ENCODE peak calls at places on chromosome 3, in eight cellular contexts. E is esophagus squamous epithelium, P is lower lobe of right lung, Q is heart right ventricle, J is sigmoid colon, G is tibial artery, K is breast epithelium, B is body of pancreas. N is an unnamed sample.

GRCh38 chr3:377158-377561 is 180.6 kb downstream of the CHL1 start:
- DNase-seq in E (no peak), P (no peak), Q (no peak), J (no peak), G (no peak), K (no peak), B (no peak), N (no peak)

GRCh38 chr3:31710123-31710841 is 177.6 kb downstream of the STT3B start:
- DNase-seq in E (no peak), P (no peak), Q (no peak), J (no peak), G (no peak), K (no peak), B (peak; percentile 31), N (no peak)

GRCh38 chr3:69086133-69086722 is 1.5 kb downstream of the ARL6IP5 start:
- DNase-seq in E (peak; percentile 11), P (peak; percentile 88), Q (peak; percentile 86), J (peak; percentile 97), G (peak; percentile 96), K (peak; percentile 92), B (peak; percentile 94), N (peak; percentile 39)

GRCh38 chr3:145696011-145696410 is 465.0 kb downstream of the PLOD2 start:
- DNase-seq in E (no peak), P (no peak), Q (no peak), J (no peak), G (no peak), K (no peak), B (no peak), N (no peak)

GRCh38 chr3:61638721-61639120 is 77.3 kb downstream of the PTPRG start:
- DNase-seq in E (no peak), P (no peak), Q (no peak), J (no peak), G (no peak), K (no peak), B (no peak), N (no peak)

GRCh38 chr3:141414800-141415462 is 46.6 kb downstream of the ZBTB38 start:
- DNase-seq in E (no peak), P (no peak), Q (no peak), J (no peak), G (no peak), K (no peak), B (no peak), N (no peak)

GRCh38 chr3:99376926-99377325 is 261.5 kb upstream of the COL8A1 start:
- DNase-seq in E (no peak), P (no peak), Q (no peak), J (no peak), G (no peak), K (no peak), B (no peak), N (no peak)

GRCh38 chr3:69738291-69738690 is 973 bp upstream of the MITF start:
- DNase-seq in E (no peak), P (no peak), Q (no peak), J (no peak), G (no peak), K (no peak), B (no peak), N (no peak)

GRCh38 chr3:126111566-126112475 is 27.9 kb upstream of the SLC41A3 start:
- DNase-seq in E (no peak), P (no peak), Q (no peak), J (peak; percentile 46), G (peak; percentile 10), K (peak; percentile 42), B (no peak), N (no peak)

GRCh38 chr3:82054849-82055248 is 293.4 kb upstream of the GBE1 start:
- DNase-seq in E (no peak), P (no peak), Q (no peak), J (no peak), G (no peak), K (no peak), B (no peak), N (no peak)

GRCh38 chr3:157093096-157093495 is 66.9 kb downstream of the CCNL1 start:
- DNase-seq in E (no peak), P (no peak), Q (no peak), J (no peak), G (no peak), K (no peak), B (no peak), N (no peak)

GRCh38 chr3:124768812-124769211 is 38.6 kb downstream of the UMPS start:
- DNase-seq in E (no peak), P (no peak), Q (no peak), J (no peak), G (peak; percentile 12), K (no peak), B (peak; percentile 22), N (peak; percentile 63)

GRCh38 chr3:154684021-154684420 is 254.0 kb upstream of the GPR149 start:
- DNase-seq in E (no peak), P (no peak), Q (no peak), J (no peak), G (no peak), K (no peak), B (no peak), N (peak; percentile 21)

GRCh38 chr3:41418961-41419691 is 219.8 kb downstream of the CTNNB1 start:
- DNase-seq in E (no peak), P (no peak), Q (no peak), J (no peak), G (no peak), K (no peak), B (no peak), N (no peak)

GRCh38 chr3:170368921-170369320 is 11.4 kb downstream of the SKIL start:
- DNase-seq in E (no peak), P (no peak), Q (no peak), J (no peak), G (no peak), K (no peak), B (no peak), N (no peak)

GRCh38 chr3:41352526-41352925 is 153.2 kb downstream of the CTNNB1 start:
- DNase-seq in E (no peak), P (no peak), Q (no peak), J (no peak), G (no peak), K (no peak), B (peak; percentile 12), N (no peak)

GRCh38 chr3:24670871-24671270 is 176.2 kb upstream of the THRB start:
- DNase-seq in E (no peak), P (no peak), Q (no peak), J (no peak), G (no peak), K (no peak), B (no peak), N (no peak)

GRCh38 chr3:140384028-140384771 is 293.7 kb upstream of the TRIM42 start:
- DNase-seq in E (no peak), P (no peak), Q (no peak), J (no peak), G (no peak), K (no peak), B (peak; percentile 20), N (no peak)

GRCh38 chr3:110814170-110815007 is 257.2 kb upstream of the NECTIN3 start:
- DNase-seq in E (no peak), P (no peak), Q (no peak), J (no peak), G (no peak), K (no peak), B (no peak), N (no peak)

GRCh38 chr3:153706706-153707105 is 414.5 kb upstream of the ARHGEF26 start:
- DNase-seq in E (no peak), P (no peak), Q (no peak), J (no peak), G (no peak), K (no peak), B (no peak), N (no peak)

DNA sequence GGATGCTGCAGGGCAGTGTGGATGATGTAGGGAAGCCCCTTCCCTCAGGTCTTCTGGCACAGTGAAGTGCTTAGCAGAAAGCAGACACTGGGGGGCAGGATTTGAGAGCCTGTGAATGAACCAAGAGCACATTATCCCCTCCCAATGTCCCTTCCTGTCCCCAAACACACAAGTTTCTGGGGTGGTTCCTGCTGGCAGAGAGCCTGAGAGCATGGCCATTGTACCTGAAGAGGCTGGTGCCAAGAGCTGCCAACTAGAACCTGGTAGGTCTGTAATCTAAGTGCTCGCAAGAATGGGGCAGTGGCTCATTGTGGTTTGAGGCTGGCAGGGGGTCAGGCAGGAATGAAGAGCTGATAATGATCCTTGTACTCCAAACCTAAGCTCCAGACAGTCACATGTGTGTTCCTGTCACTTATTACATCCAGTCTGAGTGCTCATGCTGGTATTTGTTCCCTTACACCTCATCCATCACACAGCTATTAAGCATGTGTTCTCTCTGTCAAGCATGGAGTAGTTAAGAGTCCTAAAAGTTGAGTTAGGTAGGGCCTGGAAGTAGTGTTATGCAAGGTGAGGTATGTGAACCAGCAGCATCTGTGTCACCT is 6.7 kb upstream of the CCR1 start:
- DNase-seq in E (no peak), P (peak; percentile 84), Q (no peak), J (no peak), G (no peak), K (no peak), B (no peak), N (peak; percentile 23)
- TF ChIP-seq CTCF in E (no peak), P (peak; percentile 35), Q (peak; percentile 36), J (no peak), G (no peak), K (no peak), B (no peak), N (no peak)

DNA sequence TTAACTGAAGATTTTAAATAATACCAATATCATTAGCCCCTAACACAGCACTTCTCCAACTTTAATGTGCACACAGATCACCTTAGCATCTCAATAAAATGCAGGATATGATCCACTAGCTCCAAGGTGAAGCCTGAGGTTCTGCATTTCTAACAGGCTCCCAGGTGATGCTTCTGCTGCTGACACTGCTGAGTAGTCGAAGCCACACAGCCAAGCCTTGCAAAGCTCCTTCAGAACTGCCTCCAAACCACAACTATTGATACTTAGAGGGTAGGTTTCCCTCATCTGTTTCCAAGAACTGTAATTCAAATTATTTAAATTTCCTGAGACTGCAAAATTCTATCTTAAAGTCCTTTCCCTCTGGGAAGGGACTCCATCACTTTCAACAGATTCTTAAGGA is 3.9 kb downstream of the RIOX2 start:
- DNase-seq in E (no peak), P (no peak), Q (no peak), J (no peak), G (no peak), K (no peak), B (no peak), N (no peak)
- H3K4me1 ChIP-seq in E (peaks cover 14% of the 10 kb centered on the region), P (peaks cover 22% of the 10 kb centered on the region), Q (peaks cover 21% of the 10 kb centered on the region), J (no peaks in the 10 kb centered on the region), G (no peaks in the 10 kb centered on the region), K (peaks cover 2% of the 10 kb centered on the region), B (peaks cover 42% of the 10 kb centered on the region), N (peaks cover 19% of the 10 kb centered on the region)

GRCh38 chr3:175731543-175731942 is 872.4 kb downstream of the NAALADL2 start:
- DNase-seq in E (no peak), P (no peak), Q (no peak), J (no peak), G (no peak), K (no peak), B (peak; percentile 7), N (no peak)
- H3K4me3 ChIP-seq in E (no peak overlapping the region), P (no peak overlapping the region), Q (no peak overlapping the region), J (no peak overlapping the region), G (no peak overlapping the region), K (no peak overlapping the region), B (no peak overlapping the region), N (no peak overlapping the region)

DNA sequence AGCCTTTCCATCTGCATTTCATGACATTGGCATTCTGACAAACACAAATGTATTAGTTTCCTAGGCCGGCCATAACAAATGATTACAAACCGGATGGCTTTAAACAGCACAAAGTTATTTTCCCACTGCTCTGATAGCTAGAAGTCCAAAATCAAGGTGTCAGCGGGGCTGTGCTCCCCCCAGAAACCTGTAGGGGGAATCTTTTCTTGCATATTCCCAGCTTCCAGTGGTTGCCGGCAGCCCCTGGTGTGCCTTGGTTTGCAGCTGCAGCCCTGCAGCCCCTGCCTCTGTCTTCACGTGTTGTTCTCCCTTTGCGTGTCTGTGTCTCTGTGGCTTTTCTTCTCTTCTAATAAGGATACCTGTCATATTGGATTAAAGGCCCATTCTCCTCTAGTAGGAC is 79.0 kb upstream of the CDV3 start:
- DNase-seq in E (no peak), P (no peak), Q (no peak), J (no peak), G (no peak), K (no peak), B (no peak), N (peak; percentile 76)
- TF ChIP-seq CTCF in E (peak; percentile 13), P (peak; percentile 29), Q (peak; percentile 36), J (no peak), G (no peak), K (no peak), B (no peak), N (peak; percentile 72)